ENCODE peak calls at places on chromosomes 11 and 22, in four cellular contexts. T is A549, B is tibial nerve, M is stomach. X is an unnamed sample.

GRCh38 chr11:11691296-11692141 is 69.7 kb upstream of the GALNT18 start:
- DNase-seq in M (no peak), T (no peak), B (no peak), X (no peak)

GRCh38 chr11:65663634-65664200 is 1.0 kb upstream of the RELA start:
- DNase-seq in T (no peak), B (no peak), M (peak; percentile 57), X (peak; percentile 88)

GRCh38 chr11:6353367-6353987 is 33.2 kb upstream of the CAVIN3 start:
- DNase-seq in B (peak; percentile 21), M (peak; percentile 75), T (peak; percentile 79), X (no peak)

GRCh38 chr11:57345555-57346151 is 7.5 kb downstream of the P2RX3 start:
- DNase-seq in T (peak; percentile 81), B (peak; percentile 62), M (peak; percentile 85), X (no peak)

GRCh38 chr11:120511804-120512726 is 517 bp downstream of the GRIK4 start:
- DNase-seq in M (peak; percentile 23), T (no peak), B (no peak), X (peak; percentile 74)

GRCh38 chr11:103927535-103927934 is 108.9 kb upstream of the DDI1 start:
- DNase-seq in T (peak; percentile 36), M (no peak), B (no peak), X (no peak)

GRCh38 chr11:12854297-12854661 is 154.8 kb upstream of the RASSF10 start:
- DNase-seq in T (no peak), M (no peak), B (no peak), X (no peak)

GRCh38 chr22:48500481-48501230 is 1327.0 kb downstream of the BRD1 start:
- DNase-seq in B (no peak), M (no peak), T (no peak), X (no peak)

GRCh38 chr11:116312560-116313340 is 460.0 kb downstream of the BUD13 start:
- DNase-seq in B (peak; percentile 37), T (peak; percentile 4), M (peak; percentile 82), X (peak; percentile 76)

GRCh38 chr11:124640660-124641059 is 18.0 kb downstream of the TBRG1 start:
- DNase-seq in T (no peak), B (no peak), M (no peak), X (no peak)

GRCh38 chr11:109735139-109735538 is 313.1 kb downstream of the C11orf87 start:
- DNase-seq in T (no peak), M (no peak), B (no peak), X (no peak)

GRCh38 chr11:111632798-111633197 is 30.5 kb downstream of the SIK2 start:
- DNase-seq in T (no peak), B (no peak), M (no peak), X (no peak)

GRCh38 chr11:111631666-111632039 is 29.4 kb downstream of the SIK2 start:
- DNase-seq in B (no peak), M (no peak), T (no peak), X (no peak)

GRCh38 chr11:111633756-111634362 is 31.6 kb downstream of the SIK2 start:
- DNase-seq in M (no peak), B (no peak), T (no peak), X (no peak)

GRCh38 chr11:111634981-111635705 is 32.9 kb downstream of the SIK2 start:
- DNase-seq in T (no peak), M (no peak), B (no peak), X (no peak)

DNA sequence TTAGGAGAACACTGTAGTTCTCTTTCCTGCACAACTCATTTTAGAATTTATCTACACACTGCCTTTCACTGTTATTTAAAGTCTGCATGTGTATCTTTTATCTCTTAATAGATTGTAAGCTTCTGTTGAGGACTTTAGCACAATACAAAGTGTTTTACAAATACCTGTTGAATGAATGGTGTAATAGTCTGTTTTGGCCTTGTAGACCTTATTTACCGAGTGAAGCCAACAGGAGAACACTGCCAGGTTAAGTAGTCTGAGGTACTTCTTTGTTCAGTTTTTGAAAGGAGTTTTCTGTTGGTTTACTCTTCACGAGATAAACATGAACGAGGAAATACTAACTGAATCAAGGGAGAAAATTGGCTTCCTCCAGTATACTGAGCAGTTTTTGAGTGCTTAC is 31.0 kb downstream of the SIK2 start:
- DNase-seq in M (no peak), B (no peak), T (no peak), X (no peak)
- TF ChIP-seq EP300 in M (no peak), B (no peak), T (no peak), X (no peak)

GRCh38 chr22:40071720-40072119 is 77.0 kb downstream of the FAM83F start:
- DNase-seq in T (no peak), B (no peak), M (no peak), X (no peak)

GRCh38 chr22:40077646-40078016 is 82.9 kb downstream of the FAM83F start:
- DNase-seq in B (no peak), M (no peak), T (no peak), X (no peak)

GRCh38 chr22:40081662-40082061 is 86.9 kb downstream of the FAM83F start:
- DNase-seq in M (no peak), B (no peak), T (no peak), X (no peak)

GRCh38 chr22:40082184-40082583 is 87.4 kb downstream of the FAM83F start:
- DNase-seq in T (no peak), B (no peak), M (no peak), X (no peak)

GRCh38 chr22:40076702-40077645 is 82.2 kb downstream of the FAM83F start:
- DNase-seq in B (no peak), T (no peak), M (no peak), X (no peak)
- H3K4me3 ChIP-seq in B (no peak overlapping the region), T (no peak overlapping the region), M (no peak overlapping the region), X (no peak overlapping the region)

DNA sequence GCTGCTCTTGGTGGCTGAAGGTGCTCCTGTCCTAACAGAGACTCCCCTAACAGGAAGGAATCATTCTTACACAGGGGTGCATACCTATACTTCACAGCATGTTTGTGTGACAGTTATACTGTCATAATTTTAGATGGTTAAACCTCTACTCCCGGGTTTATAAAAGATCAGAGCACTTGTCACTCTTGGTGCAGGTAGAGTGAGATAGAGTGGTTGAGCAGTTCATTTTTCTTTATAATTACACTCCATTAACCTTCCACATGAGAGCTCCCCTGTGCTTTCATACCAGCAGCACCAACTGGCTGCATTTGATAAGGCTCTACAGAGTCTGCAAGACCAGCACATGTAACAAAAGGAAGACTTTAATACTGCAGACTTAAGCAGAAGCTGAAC is 72.9 kb downstream of the LARGE2 start:
- DNase-seq in B (no peak), T (no peak), M (no peak), X (no peak)
- TF ChIP-seq EP300 in B (no peak), T (no peak), M (no peak), X (no peak)

GRCh38 chr22:31083377-31083768 is 2.3 kb downstream of the SMTN start:
- DNase-seq in M (peak; percentile 92), T (no peak), B (no peak), X (no peak)
- H3K4me3 ChIP-seq in M (peak overlapping the region; percentile 54), T (no peak overlapping the region), B (peak overlapping the region; percentile 72), X (peak overlapping the region; percentile 76)

GRCh38 chr22:19429950-19430889 is 1.3 kb downstream of the HIRA start:
- DNase-seq in B (no peak), T (peak; percentile 4), M (peak; percentile 40), X (no peak)
- TF ChIP-seq EP300 in B (no peak), T (no peak), M (no peak), X (no peak)